ENCODE peak calls at places on chromosomes 4 and X, in four cellular contexts. U, B, Z and X are unnamed samples.

GRCh38 chr4:38598489-38598888 is 65.5 kb upstream of the KLF3 start:
- DNase-seq in U (no peak), B (no peak), Z (no peak), X (no peak)

GRCh38 chr4:1494416-1495315 is 88.4 kb upstream of the NKX1-1 start:
- DNase-seq in U (no peak), B (no peak), Z (no peak), X (no peak)

GRCh38 chr4:43132010-43132582 is 239.6 kb downstream of the GRXCR1 start:
- DNase-seq in U (peak), B (peak), Z (no peak), X (peak)

GRCh38 chrX:112247714-112248113 is 165.1 kb upstream of the TRPC5 start:
- DNase-seq in U (no peak), B (no peak), Z (no peak), X (no peak)

GRCh38 chr4:16598241-16599224 is 299.9 kb downstream of the LDB2 start:
- DNase-seq in U (no peak), B (no peak), Z (no peak), X (no peak)

GRCh38 chrX:27680726-27681125 is 90.6 kb downstream of the DCAF8L2 start:
- DNase-seq in U (peak), B (no peak), Z (no peak), X (no peak)

GRCh38 chr4:7939377-7940108 is at the start of gene AFAP1:
- DNase-seq in U (peak), B (peak), Z (peak), X (no peak)

GRCh38 chr4:57061395-57061794 is 48.8 kb downstream of the IGFBP7 start:
- DNase-seq in U (peak), B (no peak), Z (no peak), X (no peak)

GRCh38 chr4:25180524-25181131 is 20.4 kb upstream of the SEPSECS start:
- DNase-seq in U (peak), B (no peak), Z (no peak), X (no peak)

GRCh38 chr4:17781072-17781830 is at the start of gene FAM184B:
- DNase-seq in U (no peak), B (peak), Z (no peak), X (no peak)

GRCh38 chrX:13994104-13994503 is 35.6 kb downstream of the GEMIN8 start:
- DNase-seq in U (no peak), B (no peak), Z (no peak), X (no peak)

GRCh38 chr4:95181446-95182306 is 367.1 kb downstream of the UNC5C start:
- DNase-seq in U (no peak), B (no peak), Z (no peak), X (no peak)

GRCh38 chr4:121932212-121932974 is 19.5 kb downstream of the TRPC3 start:
- DNase-seq in U (no peak), B (no peak), Z (no peak), X (no peak)
- TF ChIP-seq CTCF in U (no peak), B (no peak), Z (no peak), X (no peak)

GRCh38 chr4:76024007-76024406 is 710 bp upstream of the CXCL10 start:
- DNase-seq in U (no peak), B (no peak), Z (no peak), X (no peak)

GRCh38 chr4:76023381-76023780 is at the start of gene CXCL10:
- DNase-seq in U (peak), B (no peak), Z (no peak), X (no peak)

DNA sequence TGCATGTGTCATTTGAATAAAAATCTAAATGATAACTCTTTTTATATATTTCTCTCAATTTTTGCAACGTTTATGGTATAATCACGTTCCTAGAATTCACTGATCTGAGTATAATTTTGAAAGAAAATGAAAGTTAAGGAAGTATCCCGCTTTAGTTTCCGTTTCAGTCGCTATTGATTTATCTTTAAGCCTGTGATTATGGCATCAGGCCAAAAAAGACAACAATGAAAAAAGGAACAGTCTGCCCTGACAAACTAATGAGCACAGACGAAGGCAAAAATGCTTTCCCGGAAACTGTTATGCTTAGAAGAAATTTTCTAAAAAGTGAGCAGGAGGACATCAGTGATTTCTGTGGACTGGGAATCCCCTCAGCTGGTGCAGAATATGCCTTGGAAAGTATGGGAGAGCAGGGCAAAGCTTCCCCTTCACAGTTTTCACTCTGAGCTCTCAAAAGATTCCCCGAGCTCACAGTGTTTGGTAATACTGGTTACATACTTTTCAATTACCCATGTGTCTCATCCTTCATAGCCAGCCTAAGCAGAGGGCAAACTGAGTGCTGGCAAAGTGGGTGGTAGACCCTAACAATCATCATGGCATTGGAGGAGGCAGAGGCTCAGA is 5.1 kb upstream of the CXCL10 start:
- DNase-seq in U (peak), B (no peak), Z (no peak), X (no peak)
- H3K4me3 ChIP-seq in U (peak), B (peak), Z (peak), X (no peak)

GRCh38 chrX:48667504-48667903 is 16.1 kb upstream of the WAS start:
- DNase-seq in U (no peak), B (no peak), Z (no peak), X (no peak)
- TF ChIP-seq CTCF in U (no peak), B (no peak), Z (no peak), X (no peak)

GRCh38 chr4:112219826-112220366 is 11.7 kb upstream of the AP1AR start:
- DNase-seq in U (no peak), B (no peak), Z (no peak), X (no peak)

GRCh38 chr4:112225157-112225556 is 6.4 kb upstream of the AP1AR start:
- DNase-seq in U (no peak), B (no peak), Z (no peak), X (no peak)

GRCh38 chr4:112223956-112224355 is 7.6 kb upstream of the AP1AR start:
- DNase-seq in U (no peak), B (no peak), Z (no peak), X (no peak)

GRCh38 chr4:112222219-112222955 is 9.2 kb upstream of the AP1AR start:
- DNase-seq in U (no peak), B (no peak), Z (no peak), X (no peak)
- H3K4me3 ChIP-seq in U (no peak), B (no peak), Z (no peak), X (no peak)

DNA sequence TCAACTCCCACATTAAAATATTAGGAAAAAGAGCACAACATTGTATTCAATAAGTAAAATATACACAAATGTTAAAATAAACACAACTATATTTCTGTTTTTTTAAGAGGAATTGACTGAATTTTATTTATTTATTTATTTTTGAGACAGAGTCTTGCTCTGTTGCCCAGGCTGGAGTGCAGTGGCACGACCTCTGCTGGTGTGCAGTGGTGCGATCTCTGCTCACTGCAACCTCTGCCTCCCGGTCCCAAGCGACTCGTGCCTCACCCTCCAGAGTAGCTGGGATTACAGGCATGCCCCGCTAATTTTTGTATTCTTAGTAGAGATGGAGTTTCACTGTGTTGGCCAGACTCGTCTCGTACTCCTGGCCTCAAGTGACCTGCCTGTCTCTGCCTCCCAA is 31.4 kb downstream of the TEX13A start:
- DNase-seq in U (no peak), B (no peak), Z (no peak), X (no peak)
- TF ChIP-seq CTCF in U (no peak), B (no peak), Z (no peak), X (no peak)

GRCh38 chr4:129346760-129347159 is 250.8 kb downstream of the C4orf33 start:
- DNase-seq in U (no peak), B (no peak), Z (no peak), X (no peak)

GRCh38 chr4:129344058-129344457 is 248.1 kb downstream of the C4orf33 start:
- DNase-seq in U (peak), B (no peak), Z (no peak), X (no peak)

GRCh38 chr4:129345680-129346079 is 249.7 kb downstream of the C4orf33 start:
- DNase-seq in U (no peak), B (no peak), Z (no peak), X (no peak)

DNA sequence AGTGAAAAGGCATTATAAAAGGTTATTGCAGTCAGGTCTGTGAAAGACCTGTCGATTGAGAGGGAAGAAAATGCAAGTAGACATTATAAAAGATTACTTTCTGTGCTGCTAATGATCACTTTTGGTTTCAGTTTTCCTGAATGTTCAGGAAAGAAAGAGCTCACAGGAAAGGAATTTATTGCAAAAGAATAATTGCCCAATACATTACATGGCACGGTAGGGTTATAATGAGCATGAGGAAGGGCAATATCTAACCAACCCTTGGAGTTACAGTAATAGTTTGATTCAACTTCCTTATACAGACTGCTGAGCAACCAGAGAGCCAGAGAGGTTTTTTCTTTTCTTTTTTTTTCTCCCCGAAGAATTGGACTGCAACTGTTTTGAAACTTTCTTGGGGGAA is 246.9 kb downstream of the C4orf33 start:
- DNase-seq in U (peak), B (no peak), Z (no peak), X (no peak)
- H3K4me3 ChIP-seq in U (peak), B (peak), Z (no peak), X (no peak)